ENCODE peak calls at places on chromosomes 3 and 15, in eight cellular contexts. U is pancreas; G is GM23248; K is CD8-positive, alpha-beta T cell; C is heart right ventricle; H is A673; N is upper lobe of right lung; Z is left ventricle myocardium inferior. X is an unnamed sample.
A peak's percentile ranks its signal among the peaks of the same experiment; 100 is the strongest.

GRCh38 chr15:74172751-74173544 is 562 bp upstream of the ISLR start:
- DNase-seq in U (no peak), G (peak; percentile 81), K (no peak), C (peak; percentile 83), H (peak; percentile 15), N (no peak), Z (peak; percentile 82), X (peak; percentile 24)

GRCh38 chr3:89107461-89108035 is at the start of gene EPHA3:
- DNase-seq in U (peak; percentile 35), G (peak; percentile 57), K (no peak), C (peak; percentile 82), H (peak; percentile 96), N (peak; percentile 72), Z (peak; percentile 77), X (peak; percentile 63)

GRCh38 chr15:71252036-71252898 is 137.0 kb downstream of the THSD4 start:
- DNase-seq in U (no peak), G (peak; percentile 27), K (no peak), C (no peak), H (no peak), N (no peak), Z (no peak), X (peak; percentile 71)

GRCh38 chr15:43329222-43329959 is 982 bp downstream of the LCMT2 start:
- DNase-seq in U (no peak), G (peak; percentile 79), K (no peak), C (peak; percentile 22), H (peak; percentile 59), N (no peak), Z (no peak), X (no peak)

GRCh38 chr3:71253169-71253568 is 330.4 kb downstream of the FOXP1 start:
- DNase-seq in U (no peak), G (no peak), K (no peak), C (no peak), H (no peak), N (no peak), Z (no peak), X (no peak)

GRCh38 chr3:107877936-107878335 is 212.9 kb downstream of the CD47 start:
- DNase-seq in U (no peak), G (no peak), K (no peak), C (no peak), H (no peak), N (no peak), Z (no peak), X (no peak)

GRCh38 chr3:195071011-195071728 is 199.8 kb downstream of the XXYLT1 start:
- DNase-seq in U (no peak), G (no peak), K (no peak), C (no peak), H (no peak), N (peak; percentile 54), Z (no peak), X (no peak)

GRCh38 chr3:190436356-190436755 is 13.3 kb downstream of the TMEM207 start:
- DNase-seq in U (no peak), G (no peak), K (no peak), C (no peak), H (no peak), N (no peak), Z (no peak), X (no peak)

GRCh38 chr15:67828969-67829646 is 3.8 kb downstream of the SKOR1 start:
- DNase-seq in U (no peak), G (no peak), K (no peak), C (no peak), H (no peak), N (peak; percentile 51), Z (no peak), X (no peak)

GRCh38 chr15:99944131-99944530 is 210.9 kb upstream of the LYSMD4 start:
- DNase-seq in U (no peak), G (no peak), K (no peak), C (no peak), H (no peak), N (no peak), Z (no peak), X (no peak)

GRCh38 chr3:24608701-24609387 is 114.2 kb upstream of the THRB start:
- DNase-seq in U (no peak), G (peak; percentile 40), K (no peak), C (no peak), H (no peak), N (no peak), Z (no peak), X (no peak)

GRCh38 chr15:78211189-78211921 is 23.0 kb downstream of the ACSBG1 start:
- DNase-seq in U (no peak), G (no peak), K (no peak), C (no peak), H (no peak), N (no peak), Z (no peak), X (no peak)

GRCh38 chr3:114527036-114527644 is 233.3 kb downstream of the TIGIT start:
- DNase-seq in U (no peak), G (peak; percentile 53), K (no peak), C (no peak), H (peak; percentile 26), N (no peak), Z (no peak), X (no peak)

GRCh38 chr3:66405701-66406091 is 95.1 kb downstream of the LRIG1 start:
- DNase-seq in U (no peak), G (peak; percentile 96), K (no peak), C (no peak), H (no peak), N (no peak), Z (no peak), X (peak; percentile 46)

GRCh38 chr3:18007980-18008379 is 265.5 kb upstream of the TBC1D5 start:
- DNase-seq in U (no peak), G (peak; percentile 28), K (no peak), C (no peak), H (no peak), N (no peak), Z (no peak), X (no peak)

GRCh38 chr15:92077353-92078080 is 224.0 kb downstream of the SLCO3A1 start:
- DNase-seq in U (peak; percentile 40), G (peak; percentile 85), K (peak; percentile 41), C (peak; percentile 83), H (peak; percentile 76), N (peak; percentile 77), Z (peak; percentile 63), X (peak; percentile 21)

GRCh38 chr3:51269466-51269865 is 115.6 kb upstream of the MANF start:
- DNase-seq in U (no peak), G (peak; percentile 28), K (no peak), C (no peak), H (no peak), N (no peak), Z (no peak), X (no peak)

GRCh38 chr3:71989165-71989564 is 204.2 kb upstream of the PROK2 start:
- DNase-seq in U (no peak), G (peak; percentile 93), K (no peak), C (no peak), H (no peak), N (no peak), Z (no peak), X (peak; percentile 11)

GRCh38 chr15:67125589-67126502 is 60.4 kb downstream of the SMAD3 start:
- DNase-seq in U (peak; percentile 71), G (peak; percentile 98), K (no peak), C (peak; percentile 84), H (no peak), N (no peak), Z (peak; percentile 79), X (peak; percentile 98)

GRCh38 chr3:15601399-15602145 is at the start of the genes BTD and HACL1:
- DNase-seq in U (peak; percentile 98), G (peak; percentile 99), K (peak; percentile 97), C (peak; percentile 97), H (peak; percentile 100), N (peak; percentile 98), Z (peak; percentile 96), X (peak; percentile 100)

GRCh38 chr15:78768531-78769408 is 42.5 kb downstream of the ADAMTS7 start:
- DNase-seq in U (no peak), G (no peak), K (no peak), C (no peak), H (no peak), N (peak; percentile 42), Z (no peak), X (no peak)

DNA sequence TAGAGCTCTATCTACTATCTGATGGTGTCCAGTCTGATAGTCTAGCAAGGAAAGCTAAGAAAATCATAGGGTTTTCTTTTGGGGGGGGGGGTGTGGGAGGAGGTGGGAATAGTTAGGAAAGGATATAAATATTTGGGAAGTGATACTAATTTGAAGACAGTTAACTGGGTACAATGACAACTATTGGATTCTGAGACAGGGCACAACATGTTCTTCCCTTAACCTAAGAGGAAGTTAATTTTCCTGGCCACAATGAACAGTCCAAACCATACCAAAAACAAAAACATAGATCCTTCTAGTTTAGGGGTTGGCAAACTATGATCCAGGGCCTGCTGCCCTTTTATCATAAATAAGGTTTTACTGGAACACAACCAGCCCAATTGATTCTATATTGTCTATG is 10.0 kb upstream of the HCLS1 start:
- DNase-seq in U (no peak), G (no peak), K (no peak), C (no peak), H (no peak), N (no peak), Z (no peak), X (no peak)
- H3K36me3 ChIP-seq in U (peaks cover 61% of the 10 kb centered on the region), G (peaks cover 70% of the 10 kb centered on the region), K (peaks cover 24% of the 10 kb centered on the region), C (peaks cover 3% of the 10 kb centered on the region), H (peaks cover 12% of the 10 kb centered on the region), N (peaks cover 97% of the 10 kb centered on the region), Z (peaks cover 90% of the 10 kb centered on the region), X (peaks cover 19% of the 10 kb centered on the region)

GRCh38 chr15:39936681-39937080 is 2.8 kb downstream of the EIF2AK4 start:
- DNase-seq in U (no peak), G (no peak), K (no peak), C (no peak), H (no peak), N (no peak), Z (no peak), X (no peak)
- H3K36me3 ChIP-seq in U (no peaks in the 10 kb centered on the region), G (peaks cover 10% of the 10 kb centered on the region), K (peaks cover 8% of the 10 kb centered on the region), C (no peaks in the 10 kb centered on the region), H (peaks cover 18% of the 10 kb centered on the region), N (peaks cover 20% of the 10 kb centered on the region), Z (peaks cover 19% of the 10 kb centered on the region), X (peaks cover 5% of the 10 kb centered on the region)

DNA sequence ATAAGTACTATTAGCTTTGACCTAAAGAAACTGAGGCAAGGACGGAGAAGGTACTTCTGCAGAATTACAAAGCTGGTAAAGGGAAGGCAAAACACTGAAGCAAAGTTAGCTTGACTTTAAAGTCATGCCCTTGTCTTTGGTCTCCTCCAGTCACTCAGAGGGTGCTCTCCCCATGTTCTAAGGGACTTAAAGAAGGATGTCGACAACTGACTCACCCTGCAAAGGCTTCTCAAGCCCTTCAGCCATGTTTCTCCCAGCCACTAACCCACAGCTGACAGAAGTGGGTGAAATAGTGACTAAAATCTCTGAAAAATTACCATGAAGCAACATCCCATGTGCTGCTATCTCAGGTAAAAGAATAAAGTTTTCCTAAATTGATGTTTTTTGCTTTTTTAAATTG is 46.4 kb downstream of the SUCLG2 start:
- DNase-seq in U (no peak), G (no peak), K (no peak), C (no peak), H (no peak), N (no peak), Z (no peak), X (no peak)
- H3K36me3 ChIP-seq in U (peaks cover 22% of the 10 kb centered on the region), G (peaks cover 12% of the 10 kb centered on the region), K (peaks cover 25% of the 10 kb centered on the region), C (no peaks in the 10 kb centered on the region), H (no peaks in the 10 kb centered on the region), N (peaks cover 41% of the 10 kb centered on the region), Z (peaks cover 52% of the 10 kb centered on the region), X (peaks cover 9% of the 10 kb centered on the region)

DNA sequence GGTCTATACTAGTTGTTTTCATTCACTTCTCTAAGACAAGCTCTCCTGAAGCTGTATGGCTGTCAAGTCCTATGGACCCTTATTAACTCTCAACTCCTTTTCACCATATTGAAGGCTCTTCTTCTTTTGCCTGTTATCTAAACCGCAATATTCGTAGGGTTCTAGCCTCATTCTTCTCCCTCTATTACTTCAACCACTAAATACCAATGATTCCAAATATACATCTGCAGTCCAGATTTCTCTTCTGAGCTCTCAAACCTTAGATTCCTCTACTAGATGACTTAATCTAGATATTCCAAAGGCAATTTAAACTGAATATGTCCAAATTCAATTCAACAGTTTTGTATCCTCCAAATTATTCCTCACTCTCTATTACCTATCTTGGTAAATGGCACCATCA is 24.6 kb downstream of the AQR start:
- DNase-seq in U (no peak), G (peak; percentile 9), K (no peak), C (no peak), H (no peak), N (no peak), Z (no peak), X (no peak)
- H3K36me3 ChIP-seq in U (peaks cover 15% of the 10 kb centered on the region), G (peaks cover 32% of the 10 kb centered on the region), K (peaks cover 11% of the 10 kb centered on the region), C (no peaks in the 10 kb centered on the region), H (peaks cover 16% of the 10 kb centered on the region), N (peaks cover 69% of the 10 kb centered on the region), Z (peaks cover 56% of the 10 kb centered on the region), X (peaks cover 9% of the 10 kb centered on the region)